ENCODE peak calls at places on chromosome 15, in six cellular contexts. J is SW480; E is posterior cingulate gyrus; Q is stimulated activated CD8-positive, alpha-beta memory T cell treated with anti-CD3 and anti-CD28 coated beads, Interleukin-12 subunit alpha, Interleukin-12 subunit beta, amount 100 ng/mL, for 1 hour; X is iris pigment epithelial cell; L is midbrain. D is an unnamed sample.

GRCh38 chr15:89817701-89818280 is 3.1 kb upstream of the ANPEP start:
- DNase-seq in J (no peak), E (no peak), Q (no peak), X (no peak), L (no peak), D (no peak)

GRCh38 chr15:80934761-80935221 is 54.8 kb downstream of the MESD start:
- DNase-seq in J (peak), E (no peak), Q (no peak), X (peak), L (no peak), D (no peak)

GRCh38 chr15:66611257-66612053 is 45.7 kb upstream of the LCTL start:
- DNase-seq in J (no peak), E (peak), Q (no peak), X (no peak), L (peak), D (no peak)

GRCh38 chr15:62739507-62739906 is 303.0 kb upstream of the TPM1 start:
- DNase-seq in J (no peak), E (no peak), Q (no peak), X (peak), L (peak), D (no peak)

GRCh38 chr15:23647001-23647295 is 719 bp downstream of the MAGEL2 start:
- DNase-seq in J (no peak), E (no peak), Q (no peak), X (no peak), L (no peak), D (no peak)

GRCh38 chr15:44541282-44541958 is 4.5 kb downstream of the EIF3J start:
- DNase-seq in J (no peak), E (no peak), Q (no peak), X (peak), L (no peak), D (no peak)

GRCh38 chr15:70954733-70955132 is 62.1 kb downstream of the LRRC49 start:
- DNase-seq in J (no peak), E (no peak), Q (no peak), X (no peak), L (no peak), D (no peak)

GRCh38 chr15:65132841-65133549 is 613 bp downstream of the PDCD7 start:
- DNase-seq in J (peak), E (peak), Q (no peak), X (peak), L (no peak), D (no peak)

GRCh38 chr15:31930967-31931366 is 99.3 kb upstream of the CHRNA7 start:
- DNase-seq in J (peak), E (no peak), Q (no peak), X (no peak), L (no peak), D (no peak)

GRCh38 chr15:89142423-89142822 is 54.2 kb downstream of the ABHD2 start:
- DNase-seq in J (no peak), E (no peak), Q (no peak), X (no peak), L (no peak), D (no peak)

GRCh38 chr15:50943623-50944022 is 35.1 kb downstream of the AP4E1 start:
- DNase-seq in J (no peak), E (no peak), Q (no peak), X (peak), L (no peak), D (no peak)

GRCh38 chr15:29089731-29090616 is 179.6 kb downstream of the NSMCE3 start:
- DNase-seq in J (no peak), E (no peak), Q (peak), X (peak), L (peak), D (no peak)

GRCh38 chr15:68315495-68316007 is 38.0 kb downstream of the FEM1B start:
- DNase-seq in J (no peak), E (peak), Q (no peak), X (no peak), L (no peak), D (no peak)

GRCh38 chr15:35843453-35843852 is 297.5 kb upstream of the DPH6 start:
- DNase-seq in J (no peak), E (no peak), Q (no peak), X (no peak), L (no peak), D (no peak)

D was measured in cerebellar nuclear complex.